ENCODE peak calls at places on chromosomes 3 and 15, in four cellular contexts. I is GM12878, Y is A549, Q is HepG2. H is an unnamed sample.

GRCh38 chr15:82890338-82891024 is 62.0 kb downstream of the HOMER2 start:
- DNase-seq in I (no peak), Y (no peak), Q (no peak), H (no peak)

GRCh38 chr15:71392821-71393220 is 277.6 kb downstream of the THSD4 start:
- DNase-seq in I (no peak), Y (no peak), Q (no peak), H (no peak)

GRCh38 chr15:64686130-64686735 is 89.2 kb downstream of the RBPMS2 start:
- DNase-seq in I (no peak), Y (peak), Q (peak), H (peak)

GRCh38 chr3:3799173-3800075 is at the start of gene LRRN1:
- DNase-seq in I (no peak), Y (peak), Q (no peak), H (no peak)

GRCh38 chr3:42376397-42376798 is 34.0 kb downstream of the LYZL4 start:
- DNase-seq in I (no peak), Y (no peak), Q (no peak), H (no peak)

GRCh38 chr15:49174902-49175301 is 4.9 kb downstream of the GALK2 start:
- DNase-seq in I (no peak), Y (no peak), Q (no peak), H (no peak)

GRCh38 chr15:89673162-89673506 is 6.0 kb downstream of the PLIN1 start:
- DNase-seq in I (no peak), Y (peak), Q (peak), H (peak)

GRCh38 chr15:48644827-48645557 is 517 bp downstream of the FBN1 start:
- DNase-seq in I (no peak), Y (peak), Q (no peak), H (no peak)

GRCh38 chr15:76196286-76196948 is 114.9 kb downstream of the ETFA start:
- DNase-seq in I (no peak), Y (peak), Q (peak), H (peak)

GRCh38 chr3:17686613-17687012 is 55.8 kb downstream of the TBC1D5 start:
- DNase-seq in I (no peak), Y (peak), Q (peak), H (peak)

GRCh38 chr15:45121706-45122417 is 7.7 kb downstream of the DUOXA2 start:
- DNase-seq in I (no peak), Y (peak), Q (peak), H (no peak)

GRCh38 chr3:75242012-75242411 is 422.1 kb upstream of the FRG2C start:
- DNase-seq in I (no peak), Y (no peak), Q (no peak), H (no peak)

GRCh38 chr15:40108061-40108854 is 421 bp downstream of the BMF start:
- DNase-seq in I (no peak), Y (peak), Q (no peak), H (no peak)

GRCh38 chr3:158748237-158748828 is 16.1 kb upstream of the RARRES1 start:
- DNase-seq in I (no peak), Y (no peak), Q (no peak), H (no peak)

GRCh38 chr3:158751316-158751715 is 19.1 kb upstream of the RARRES1 start:
- DNase-seq in I (no peak), Y (no peak), Q (no peak), H (no peak)

GRCh38 chr3:158749977-158750376 is 17.7 kb upstream of the RARRES1 start:
- DNase-seq in I (no peak), Y (no peak), Q (no peak), H (no peak)

GRCh38 chr3:158747417-158747816 is 15.2 kb upstream of the RARRES1 start:
- DNase-seq in I (no peak), Y (no peak), Q (no peak), H (no peak)

DNA sequence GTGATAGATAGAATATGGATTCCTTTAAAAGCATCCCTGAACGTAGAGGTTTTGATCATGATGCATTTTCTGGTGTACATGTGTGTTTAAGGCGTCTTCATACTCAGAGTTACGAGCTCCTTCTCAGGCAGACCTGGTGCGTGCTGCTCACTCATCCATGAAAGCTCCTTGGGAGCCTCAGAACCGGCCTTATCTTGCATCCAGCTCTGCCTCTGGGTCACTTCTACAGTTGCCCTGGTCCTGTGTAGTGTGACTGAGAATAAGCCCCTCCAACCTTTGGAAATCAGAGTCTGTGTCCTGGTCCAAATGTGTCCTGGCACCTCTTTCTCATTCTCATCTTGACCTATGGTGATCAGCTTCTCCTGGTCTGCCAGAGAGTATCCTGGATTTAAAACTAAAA is 17.3 kb upstream of the RARRES1 start:
- DNase-seq in I (no peak), Y (no peak), Q (no peak), H (no peak)
- TF ChIP-seq POLR2AphosphoS2 in I (no peak), Y (no peak), Q (no peak), H (no peak)

GRCh38 chr3:53238051-53238850 is 17.6 kb downstream of the TKT start:
- DNase-seq in I (no peak), Y (peak), Q (peak), H (no peak)
- TF ChIP-seq POLR2AphosphoS2 in I (no peak), Y (no peak), Q (no peak), H (no peak)

GRCh38 chr3:143040264-143040879 is 39.0 kb downstream of the U2SURP start:
- DNase-seq in I (no peak), Y (no peak), Q (no peak), H (no peak)
- TF ChIP-seq POLR2AphosphoS2 in I (no peak), Y (no peak), Q (no peak), H (no peak)

GRCh38 chr15:68335251-68335650 is 57.7 kb downstream of the FEM1B start:
- DNase-seq in I (no peak), Y (no peak), Q (no peak), H (no peak)
- TF ChIP-seq POLR2AphosphoS2 in I (no peak), Y (no peak), Q (no peak), H (no peak)

H was measured in K562.